ENCODE peak calls at places on chromosome 5, in ten cellular contexts. D is stimulated activated CD4-positive, alpha-beta T cell treated with anti-CD3 and anti-CD28 coated beads, Interleukin-1b, Interleukin-23, amount 100 ng/mL, for 24 hours; E is GM12865; Q is NCI-H1417; N is left cardiac atrium; Y is kidney epithelial cell; B is small intestine; U is C1 segment of cervical spinal cord; Z is AG09319; W is AG04450. T is an unnamed sample.

GRCh38 chr5:167816354-167816753 is 475.1 kb upstream of the WWC1 start:
- DNase-seq in D (no peak), E (no peak), Q (no peak), N (no peak), Y (no peak), B (no peak), U (no peak), Z (no peak), W (no peak), T (no peak)

GRCh38 chr5:6026766-6027165 is 351.6 kb downstream of the MED10 start:
- DNase-seq in D (no peak), E (no peak), Q (no peak), N (no peak), Y (no peak), B (no peak), U (no peak), Z (no peak), W (no peak), T (no peak)

GRCh38 chr5:129803403-129803802 is 55.5 kb downstream of the MINAR2 start:
- DNase-seq in D (no peak), E (no peak), Q (no peak), N (no peak), Y (no peak), B (no peak), U (no peak), Z (no peak), W (no peak), T (no peak)

GRCh38 chr5:102294996-102295395 is 1.1 kb downstream of the SLCO4C1 start:
- DNase-seq in D (no peak), E (no peak), Q (no peak), N (no peak), Y (no peak), B (no peak), U (no peak), Z (no peak), W (no peak), T (no peak)

GRCh38 chr5:14174235-14174636 is 31.1 kb downstream of the TRIO start:
- DNase-seq in D (no peak), E (peak), Q (no peak), N (no peak), Y (no peak), B (no peak), U (peak), Z (no peak), W (no peak), T (no peak)

GRCh38 chr5:2499917-2500316 is 251.6 kb downstream of the IRX2 start:
- DNase-seq in D (no peak), E (no peak), Q (no peak), N (no peak), Y (no peak), B (no peak), U (no peak), Z (no peak), W (no peak), T (no peak)

GRCh38 chr5:172941067-172941516 is 18.1 kb upstream of the RPL26L1 start:
- DNase-seq in D (no peak), E (no peak), Q (no peak), N (no peak), Y (no peak), B (no peak), U (no peak), Z (no peak), W (no peak), T (no peak)

GRCh38 chr5:133533541-133533940 is 78.8 kb downstream of the FSTL4 start:
- DNase-seq in D (no peak), E (no peak), Q (no peak), N (no peak), Y (no peak), B (no peak), U (no peak), Z (no peak), W (no peak), T (no peak)

GRCh38 chr5:109911731-109912130 is 222.0 kb downstream of the MAN2A1 start:
- DNase-seq in D (no peak), E (no peak), Q (no peak), N (no peak), Y (no peak), B (no peak), U (no peak), Z (peak), W (no peak), T (no peak)

GRCh38 chr5:60538955-60539866 is 160.8 kb downstream of the DEPDC1B start:
- DNase-seq in D (no peak), E (no peak), Q (no peak), N (no peak), Y (no peak), B (no peak), U (no peak), Z (no peak), W (no peak), T (no peak)

GRCh38 chr5:33701251-33701650 is 190.5 kb downstream of the ADAMTS12 start:
- DNase-seq in D (no peak), E (no peak), Q (no peak), N (no peak), Y (no peak), B (no peak), U (no peak), Z (no peak), W (no peak), T (no peak)

GRCh38 chr5:139696894-139697658 is 48.9 kb downstream of the CXXC5 start:
- DNase-seq in D (no peak), E (no peak), Q (no peak), N (peak), Y (peak), B (no peak), U (no peak), Z (peak), W (peak), T (no peak)

GRCh38 chr5:123937230-123937629 is 425.3 kb downstream of the CSNK1G3 start:
- DNase-seq in D (no peak), E (peak), Q (no peak), N (no peak), Y (no peak), B (peak), U (peak), Z (peak), W (no peak), T (no peak)

GRCh38 chr5:57592236-57592635 is 109.6 kb upstream of the ACTBL2 start:
- DNase-seq in D (no peak), E (no peak), Q (no peak), N (no peak), Y (no peak), B (no peak), U (no peak), Z (no peak), W (no peak), T (no peak)

GRCh38 chr5:14032944-14033343 is 88.5 kb upstream of the DNAH5 start:
- DNase-seq in D (no peak), E (no peak), Q (no peak), N (no peak), Y (no peak), B (no peak), U (no peak), Z (no peak), W (no peak), T (no peak)

GRCh38 chr5:161686881-161687280 is 1.4 kb downstream of the GABRA6 start:
- DNase-seq in D (no peak), E (no peak), Q (no peak), N (no peak), Y (no peak), B (no peak), U (no peak), Z (no peak), W (no peak), T (no peak)

GRCh38 chr5:89028579-89029272 is 145.7 kb upstream of the MEF2C start:
- DNase-seq in D (no peak), E (no peak), Q (no peak), N (no peak), Y (no peak), B (no peak), U (no peak), Z (no peak), W (peak), T (no peak)

GRCh38 chr5:13350754-13351153 is 593.7 kb downstream of the DNAH5 start:
- DNase-seq in D (no peak), E (no peak), Q (no peak), N (no peak), Y (no peak), B (no peak), U (no peak), Z (no peak), W (no peak), T (no peak)

GRCh38 chr5:74873525-74874249 is 7.5 kb upstream of the FAM169A start:
- DNase-seq in D (no peak), E (no peak), Q (no peak), N (no peak), Y (no peak), B (no peak), U (no peak), Z (no peak), W (no peak), T (no peak)

GRCh38 chr5:82601085-82601484 is 322.9 kb upstream of the RPS23 start:
- DNase-seq in D (no peak), E (no peak), Q (no peak), N (no peak), Y (peak), B (peak), U (no peak), Z (no peak), W (no peak), T (no peak)